ENCODE peak calls at places on chromosomes 11 and 22, in nine cellular contexts. U, C, I, E, F, P, V, A and N are unnamed samples.

GRCh38 chr11:27705873-27706820 is 5.9 kb upstream of the BDNF start:
- DNase-seq in U (peak), C (no peak), I (no peak), E (peak), F (no peak), P (peak), V (peak), A (no peak), N (peak)

GRCh38 chr11:77821349-77821851 is 456 bp downstream of the AAMDC start:
- DNase-seq in U (peak), C (peak), I (peak), E (peak), F (no peak), P (peak), V (peak), A (no peak), N (peak)

GRCh38 chr11:108708173-108708572 is 43.3 kb downstream of the DDX10 start:
- DNase-seq in U (no peak), C (no peak), I (no peak), E (no peak), F (no peak), P (no peak), V (no peak), A (no peak), N (no peak)

GRCh38 chr22:39223091-39223710 is 21.6 kb downstream of the PDGFB start:
- DNase-seq in U (no peak), C (no peak), I (peak), E (peak), F (peak), P (no peak), V (no peak), A (no peak), N (no peak)

GRCh38 chr11:16280256-16280682 is 76.1 kb downstream of the SOX6 start:
- DNase-seq in U (no peak), C (no peak), I (no peak), E (peak), F (no peak), P (peak), V (no peak), A (no peak), N (peak)

GRCh38 chr11:63769044-63769718 is 606 bp upstream of the ZFTA start:
- DNase-seq in U (no peak), C (no peak), I (peak), E (peak), F (peak), P (peak), V (peak), A (no peak), N (peak)

GRCh38 chr11:14908214-14908880 is 16.3 kb upstream of the CYP2R1 start:
- DNase-seq in U (peak), C (peak), I (peak), E (peak), F (no peak), P (peak), V (peak), A (no peak), N (peak)

GRCh38 chr22:36701166-36701713 is 2.3 kb downstream of the CACNG2 start:
- DNase-seq in U (no peak), C (no peak), I (no peak), E (no peak), F (no peak), P (no peak), V (no peak), A (no peak), N (no peak)

GRCh38 chr11:130369141-130369691 is 54.5 kb upstream of the ZBTB44 start:
- DNase-seq in U (no peak), C (no peak), I (no peak), E (peak), F (no peak), P (no peak), V (no peak), A (no peak), N (no peak)

GRCh38 chr22:46056169-46057041 is 79.4 kb upstream of the WNT7B start:
- DNase-seq in U (no peak), C (no peak), I (no peak), E (no peak), F (peak), P (no peak), V (peak), A (no peak), N (peak)

GRCh38 chr11:75563978-75564552 is 2.0 kb downstream of the SERPINH1 start:
- DNase-seq in U (peak), C (no peak), I (no peak), E (peak), F (peak), P (peak), V (peak), A (peak), N (peak)

GRCh38 chr11:130816941-130817607 is 99.2 kb downstream of the SNX19 start:
- DNase-seq in U (no peak), C (no peak), I (no peak), E (no peak), F (no peak), P (no peak), V (no peak), A (no peak), N (peak)

GRCh38 chr22:17706451-17706900 is 67.8 kb downstream of the BID start:
- DNase-seq in U (peak), C (no peak), I (peak), E (peak), F (no peak), P (peak), V (peak), A (peak), N (peak)

GRCh38 chr22:19870153-19871022 is 15.7 kb upstream of the GNB1L start:
- DNase-seq in U (no peak), C (no peak), I (no peak), E (no peak), F (peak), P (no peak), V (no peak), A (no peak), N (no peak)

GRCh38 chr22:37212174-37212906 is at the start of gene SSTR3:
- DNase-seq in U (no peak), C (no peak), I (no peak), E (peak), F (peak), P (no peak), V (no peak), A (no peak), N (no peak)

GRCh38 chr11:61679893-61680621 is at the start of gene DAGLA:
- DNase-seq in U (peak), C (peak), I (peak), E (peak), F (peak), P (peak), V (peak), A (no peak), N (peak)

GRCh38 chr11:63821411-63821810 is 8.2 kb downstream of the SPINDOC start:
- DNase-seq in U (no peak), C (no peak), I (no peak), E (no peak), F (no peak), P (no peak), V (no peak), A (no peak), N (no peak)

GRCh38 chr22:43090130-43090789 is 1.1 kb upstream of the TTLL1 start:
- DNase-seq in U (peak), C (no peak), I (peak), E (peak), F (peak), P (peak), V (peak), A (peak), N (peak)

GRCh38 chr11:132840220-132840619 is 692.1 kb downstream of the OPCML start:
- DNase-seq in U (no peak), C (no peak), I (no peak), E (no peak), F (no peak), P (no peak), V (no peak), A (no peak), N (no peak)

GRCh38 chr22:32473388-32473952 is 1.1 kb upstream of the FBXO7 start:
- DNase-seq in U (peak), C (peak), I (peak), E (peak), F (no peak), P (peak), V (peak), A (peak), N (peak)

GRCh38 chr11:134358853-134359490 is 27.2 kb downstream of the GLB1L2 start:
- DNase-seq in U (no peak), C (no peak), I (no peak), E (no peak), F (peak), P (no peak), V (no peak), A (no peak), N (no peak)

GRCh38 chr22:40176921-40177737 is 596 bp upstream of the TNRC6B start:
- DNase-seq in U (peak), C (peak), I (peak), E (peak), F (no peak), P (peak), V (peak), A (no peak), N (peak)

GRCh38 chr22:17121235-17122195 is at the start of gene TMEM121B:
- DNase-seq in U (peak), C (no peak), I (no peak), E (peak), F (peak), P (peak), V (peak), A (peak), N (peak)

GRCh38 chr22:35344956-35345690 is 35.8 kb upstream of the HMOX1 start:
- DNase-seq in U (no peak), C (no peak), I (no peak), E (no peak), F (no peak), P (no peak), V (no peak), A (no peak), N (no peak)

GRCh38 chr11:36162909-36163434 is 126.3 kb downstream of the COMMD9 start:
- DNase-seq in U (no peak), C (no peak), I (no peak), E (no peak), F (no peak), P (no peak), V (peak), A (no peak), N (no peak)

GRCh38 chr11:81986556-81987161 is 747.0 kb downstream of the FAM181B start:
- DNase-seq in U (no peak), C (no peak), I (no peak), E (no peak), F (peak), P (no peak), V (no peak), A (no peak), N (no peak)

GRCh38 chr11:72975778-72976520 is 161.7 kb downstream of the ATG16L2 start:
- DNase-seq in U (peak), C (no peak), I (no peak), E (peak), F (no peak), P (peak), V (peak), A (peak), N (peak)

GRCh38 chr22:43078522-43078921 is 10.7 kb downstream of the TTLL1 start:
- DNase-seq in U (no peak), C (no peak), I (no peak), E (no peak), F (no peak), P (no peak), V (no peak), A (no peak), N (no peak)

GRCh38 chr11:103091441-103091809 is 535 bp downstream of the DCUN1D5 start:
- DNase-seq in U (peak), C (peak), I (no peak), E (peak), F (peak), P (peak), V (peak), A (no peak), N (peak)

GRCh38 chr11:75365711-75366181 is 14.3 kb upstream of the ARRB1 start:
- DNase-seq in U (peak), C (no peak), I (no peak), E (no peak), F (no peak), P (peak), V (peak), A (peak), N (peak)

GRCh38 chr11:62544521-62545436 is 1.8 kb downstream of the AHNAK start:
- DNase-seq in U (no peak), C (no peak), I (no peak), E (no peak), F (no peak), P (no peak), V (no peak), A (no peak), N (no peak)